ENCODE peak calls at places on chromosomes 16 and 17, in five cellular contexts. P is neuronal stem cell, A is H9, K is H1, G is trophoblast cell. X is an unnamed sample.

GRCh38 chr17:50681260-50682200 is 26.2 kb downstream of the ANKRD40 start:
- DNase-seq in P (no peak), A (no peak), K (no peak), G (peak), X (peak)

GRCh38 chr17:51391992-51392654 is 131.8 kb downstream of the UTP18 start:
- DNase-seq in G (peak), K (no peak), P (no peak), A (peak), X (no peak)

GRCh38 chr17:28519236-28519635 is 13.1 kb downstream of the FOXN1 start:
- DNase-seq in K (no peak), A (no peak), G (no peak), P (no peak), X (no peak)

GRCh38 chr17:42389902-42390301 is 1.7 kb upstream of the STAT3 start:
- DNase-seq in G (no peak), K (no peak), P (no peak), A (no peak), X (no peak)

GRCh38 chr16:86863609-86864008 is 285.3 kb downstream of the FOXL1 start:
- DNase-seq in K (no peak), P (no peak), A (no peak), G (no peak), X (no peak)

GRCh38 chr16:11400076-11400475 is 54.8 kb downstream of the RMI2 start:
- DNase-seq in G (no peak), P (no peak), A (no peak), K (no peak), X (no peak)

GRCh38 chr16:15597822-15598647 is 44.9 kb downstream of the MARF1 start:
- DNase-seq in K (no peak), A (no peak), P (no peak), G (no peak), X (no peak)

GRCh38 chr16:8888951-8889892 is 7.1 kb downstream of the LITAFD start:
- DNase-seq in G (no peak), P (no peak), A (no peak), K (no peak), X (no peak)

GRCh38 chr16:19183187-19183586 is 15.1 kb downstream of the SYT17 start:
- DNase-seq in P (no peak), G (no peak), A (no peak), K (no peak), X (no peak)

GRCh38 chr16:89037261-89038152 is 56.1 kb upstream of the ACSF3 start:
- DNase-seq in A (peak), G (peak), K (peak), P (peak), X (peak)

GRCh38 chr17:21089933-21090888 is 36.6 kb upstream of the DHRS7B start:
- DNase-seq in P (no peak), K (no peak), A (no peak), G (no peak), X (no peak)

GRCh38 chr16:53071748-53072301 is 17.0 kb downstream of the CHD9 start:
- DNase-seq in G (no peak), P (no peak), K (no peak), A (no peak), X (no peak)

GRCh38 chr16:15053904-15054303 is 2.0 kb downstream of the NTAN1 start:
- DNase-seq in P (no peak), G (no peak), A (no peak), K (no peak), X (no peak)

GRCh38 chr16:84687715-84688114 is 12.1 kb upstream of the USP10 start:
- DNase-seq in A (no peak), P (no peak), K (no peak), G (peak), X (peak)

GRCh38 chr16:2824626-2825025 is 5.5 kb upstream of the ZG16B start:
- DNase-seq in G (no peak), P (no peak), K (no peak), A (no peak), X (no peak)

GRCh38 chr17:65020284-65020683 is 36.3 kb downstream of the GNA13 start:
- DNase-seq in G (peak), P (no peak), K (no peak), A (no peak), X (peak)

GRCh38 chr17:42553866-42554249 is 1.1 kb downstream of the HSD17B1 start:
- DNase-seq in K (no peak), G (no peak), A (no peak), P (no peak), X (no peak)

GRCh38 chr16:69848635-69849545 is 86.8 kb downstream of the WWP2 start:
- DNase-seq in P (no peak), K (no peak), A (no peak), G (no peak), X (peak)

GRCh38 chr16:75483222-75483621 is 12.0 kb downstream of the CHST6 start:
- DNase-seq in P (no peak), A (no peak), G (peak), K (no peak), X (no peak)

GRCh38 chr16:75488322-75488721 is 6.9 kb downstream of the CHST6 start:
- DNase-seq in K (no peak), G (no peak), P (no peak), A (no peak), X (no peak)

GRCh38 chr16:75486666-75487313 is 8.5 kb downstream of the CHST6 start:
- DNase-seq in K (no peak), A (no peak), G (no peak), P (no peak), X (no peak)

GRCh38 chr16:75485230-75486013 is 9.8 kb downstream of the CHST6 start:
- DNase-seq in A (no peak), K (no peak), P (no peak), G (no peak), X (no peak)

GRCh38 chr16:75486014-75486404 is 9.2 kb downstream of the CHST6 start:
- DNase-seq in A (no peak), K (no peak), P (no peak), G (peak), X (no peak)
- H2BK12ac ChIP-seq in A (no peak), K (no peak), P (no peak), G (no peak), X (no peak)

DNA sequence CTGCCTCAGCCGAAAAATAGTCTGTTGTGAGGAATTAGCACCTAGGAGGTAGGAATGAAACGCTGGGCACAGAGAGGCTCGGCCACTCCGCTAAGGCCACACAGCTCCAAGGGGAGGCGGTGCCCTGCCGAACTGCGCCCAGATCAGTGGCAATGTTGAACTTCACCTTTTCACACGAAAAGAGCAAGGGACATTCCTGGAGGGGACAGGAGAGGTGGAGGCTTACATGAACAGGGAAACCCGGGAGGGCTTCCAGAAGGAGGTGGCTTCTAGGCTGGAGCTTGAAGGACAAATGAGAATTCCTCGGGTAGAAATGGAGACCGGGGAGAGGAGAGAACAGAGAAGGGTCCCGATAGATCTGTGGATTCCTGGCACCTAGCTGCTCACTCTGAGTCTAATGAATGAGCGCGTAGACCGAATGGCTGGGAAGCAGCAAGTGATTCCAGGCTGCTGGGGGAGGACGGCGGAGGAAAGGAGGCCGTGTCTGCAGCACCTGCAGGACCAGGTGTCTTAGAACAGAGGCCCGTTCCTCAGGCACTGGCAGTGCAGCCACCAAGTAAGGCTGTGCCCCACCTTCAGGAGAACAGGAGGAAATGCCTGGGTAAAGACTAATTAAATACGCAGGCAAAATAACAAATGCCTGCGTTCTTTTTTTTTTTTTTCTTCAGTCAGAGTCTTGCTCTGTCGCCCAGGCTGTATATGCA is 723 bp upstream of the SLC38A10 start:
- DNase-seq in P (no peak), G (peak), K (no peak), A (peak), X (peak)
- H3K23ac ChIP-seq in P (no peak), G (no peak), K (no peak), A (no peak), X (no peak)

GRCh38 chr16:50195276-50195675 is 42.2 kb downstream of the TENT4B start:
- DNase-seq in P (no peak), G (peak), A (no peak), K (no peak), X (peak)
- H2BK12ac ChIP-seq in P (no peak), G (no peak), A (no peak), K (no peak), X (no peak)

GRCh38 chr17:45090711-45091110 is 29.6 kb downstream of the NMT1 start:
- DNase-seq in P (no peak), G (no peak), A (no peak), K (no peak), X (no peak)
- H3K23ac ChIP-seq in P (no peak), G (no peak), A (no peak), K (no peak), X (no peak)

DNA sequence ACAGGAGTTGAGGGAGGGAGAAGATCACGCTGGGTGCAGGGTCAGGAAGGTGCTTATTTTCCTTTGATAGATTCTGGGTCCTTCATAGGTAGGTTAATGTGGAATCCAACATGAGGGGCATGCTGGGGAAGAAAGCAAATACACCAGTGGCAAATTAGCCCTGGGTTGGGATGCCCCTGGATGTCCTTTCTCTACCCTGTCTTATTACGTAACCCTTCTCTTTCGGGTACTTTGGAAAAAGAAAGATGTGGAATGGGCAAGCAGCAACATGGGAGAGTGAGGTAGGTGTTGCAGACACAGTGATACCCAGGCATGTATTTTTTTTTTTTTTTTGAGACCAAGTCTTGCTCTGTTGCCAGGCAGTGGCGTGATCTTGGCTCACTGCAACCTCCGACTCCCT is 9.1 kb downstream of the SLC7A6 start:
- DNase-seq in K (no peak), G (no peak), A (no peak), P (no peak), X (no peak)
- H2BK12ac ChIP-seq in K (no peak), G (no peak), A (no peak), P (no peak), X (no peak)

X was measured in mesenchymal stem cell.